ENCODE peak calls at places on chromosomes 11 and 22, in four cellular contexts. V is NCI-H1105, X is heart left ventricle, N is GM12865. Z is an unnamed sample.

GRCh38 chr11:114170226-114170625 is 110.7 kb downstream of the ZBTB16 start:
- DNase-seq in X (no peak), N (no peak), V (no peak), Z (no peak)

GRCh38 chr22:23898006-23898974 is 4.1 kb downstream of the MIF start:
- DNase-seq in X (no peak), N (no peak), V (no peak), Z (no peak)

GRCh38 chr11:65437436-65438227 is 15.0 kb downstream of the NEAT1 start:
- DNase-seq in V (no peak), N (no peak), X (peak), Z (no peak)

GRCh38 chr11:108960498-108960897 is 295.6 kb downstream of the DDX10 start:
- DNase-seq in X (no peak), N (no peak), V (no peak), Z (no peak)

GRCh38 chr22:20080445-20080775 is 369 bp downstream of the DGCR8 start:
- DNase-seq in N (peak), X (peak), V (peak), Z (peak)

GRCh38 chr11:32529994-32530588 is 53.5 kb upstream of the EIF3M start:
- DNase-seq in N (peak), V (no peak), X (no peak), Z (no peak)

GRCh38 chr11:45144126-45145082 is 2.0 kb upstream of the PRDM11 start:
- DNase-seq in V (no peak), N (no peak), X (no peak), Z (no peak)

GRCh38 chr22:49996192-49996531 is 16.4 kb downstream of the IL17REL start:
- DNase-seq in V (no peak), N (no peak), X (no peak), Z (no peak)

GRCh38 chr22:21699643-21700042 is 33.8 kb downstream of the PPIL2 start:
- DNase-seq in V (no peak), N (no peak), X (no peak), Z (no peak)

GRCh38 chr11:13103962-13104554 is 94.9 kb downstream of the RASSF10 start:
- DNase-seq in N (no peak), X (no peak), V (no peak), Z (no peak)

GRCh38 chr22:47445212-47445611 is 682.8 kb downstream of the TBC1D22A start:
- DNase-seq in V (no peak), N (no peak), X (no peak), Z (no peak)

GRCh38 chr11:19367051-19367709 is 126.4 kb upstream of the E2F8 start:
- DNase-seq in X (no peak), N (no peak), V (no peak), Z (no peak)

GRCh38 chr22:34297536-34298120 is 377.4 kb upstream of the LARGE1 start:
- DNase-seq in V (peak), X (no peak), N (no peak), Z (no peak)

GRCh38 chr22:47331750-47332149 is 569.3 kb downstream of the TBC1D22A start:
- DNase-seq in N (no peak), X (no peak), V (no peak), Z (no peak)

GRCh38 chr22:46563381-46564083 is 26.1 kb upstream of the CELSR1 start:
- DNase-seq in N (peak), V (peak), X (peak), Z (no peak)